ENCODE peak calls at places on chromosomes 4 and X, in eight cellular contexts. N is mesothelial cell of epicardium, U is AG09319, C is H9, B is cardiac muscle cell, K is spleen, Q is GM23338, M is keratinocyte. A is an unnamed sample.

GRCh38 chrX:72053508-72053907 is 78.2 kb downstream of the RTL5 start:
- DNase-seq in N (no peak), U (no peak), C (no peak), B (no peak), K (no peak), Q (no peak), M (no peak), A (no peak)

GRCh38 chrX:56802921-56803848 is 74.1 kb downstream of the NBDY start:
- DNase-seq in N (peak), U (peak), C (peak), B (peak), K (peak), Q (peak), M (no peak), A (peak)

GRCh38 chrX:70508296-70508911 is 63.8 kb downstream of the DLG3 start:
- DNase-seq in N (no peak), U (no peak), C (peak), B (peak), K (no peak), Q (no peak), M (no peak), A (no peak)

GRCh38 chr4:23033796-23034195 is 341.1 kb downstream of the GBA3 start:
- DNase-seq in N (no peak), U (no peak), C (no peak), B (no peak), K (no peak), Q (peak), M (no peak), A (no peak)

GRCh38 chr4:101282076-101282844 is 65.1 kb downstream of the PPP3CA start:
- DNase-seq in N (no peak), U (no peak), C (peak), B (no peak), K (no peak), Q (peak), M (no peak), A (no peak)

GRCh38 chr4:145782756-145783155 is 102.8 kb downstream of the C4orf51 start:
- DNase-seq in N (no peak), U (no peak), C (no peak), B (no peak), K (no peak), Q (no peak), M (no peak), A (no peak)

GRCh38 chr4:76803522-76803921 is 94.4 kb downstream of the SOWAHB start:
- DNase-seq in N (no peak), U (peak), C (no peak), B (peak), K (no peak), Q (no peak), M (peak), A (no peak)

GRCh38 chr4:700587-701264 is 4.9 kb upstream of the PCGF3 start:
- DNase-seq in N (no peak), U (no peak), C (no peak), B (no peak), K (peak), Q (peak), M (no peak), A (no peak)

GRCh38 chr4:152771736-152772533 is 7.6 kb downstream of the TIGD4 start:
- DNase-seq in N (no peak), U (no peak), C (no peak), B (no peak), K (no peak), Q (no peak), M (no peak), A (no peak)

GRCh38 chr4:165053645-165054044 is at the start of gene TRIM75:
- DNase-seq in N (no peak), U (no peak), C (no peak), B (no peak), K (no peak), Q (no peak), M (no peak), A (no peak)

GRCh38 chr4:100981447-100982204 is 365.7 kb downstream of the PPP3CA start:
- DNase-seq in N (no peak), U (no peak), C (no peak), B (peak), K (peak), Q (no peak), M (no peak), A (no peak)

GRCh38 chrX:39681885-39682284 is 415.9 kb downstream of the BCOR start:
- DNase-seq in N (no peak), U (no peak), C (no peak), B (no peak), K (no peak), Q (no peak), M (no peak), A (no peak)

DNA sequence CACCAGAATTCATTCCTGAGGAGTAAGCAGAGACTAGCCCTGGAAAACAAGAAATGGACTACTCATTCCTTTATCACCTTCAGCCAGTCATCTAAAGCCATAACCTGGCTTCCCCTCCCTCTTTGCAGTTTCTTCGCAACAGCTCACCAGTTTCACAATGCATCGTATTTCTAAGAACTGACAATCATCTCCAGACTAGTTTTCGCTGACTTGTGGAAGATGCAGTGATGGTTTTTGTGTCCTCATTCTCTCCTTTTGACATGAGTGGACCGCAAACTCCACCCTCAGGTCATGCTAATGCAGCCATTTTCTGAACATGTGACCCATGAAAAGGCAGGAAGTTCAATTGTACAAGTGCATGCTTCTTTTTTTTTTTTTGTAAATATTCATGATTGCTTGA is 1203.5 kb downstream of the PCDH7 start:
- DNase-seq in N (no peak), U (no peak), C (no peak), B (no peak), K (no peak), Q (no peak), M (no peak), A (no peak)
- TF ChIP-seq CTCF in N (no peak), U (no peak), C (no peak), B (no peak), K (no peak), Q (no peak), M (no peak), A (no peak)

DNA sequence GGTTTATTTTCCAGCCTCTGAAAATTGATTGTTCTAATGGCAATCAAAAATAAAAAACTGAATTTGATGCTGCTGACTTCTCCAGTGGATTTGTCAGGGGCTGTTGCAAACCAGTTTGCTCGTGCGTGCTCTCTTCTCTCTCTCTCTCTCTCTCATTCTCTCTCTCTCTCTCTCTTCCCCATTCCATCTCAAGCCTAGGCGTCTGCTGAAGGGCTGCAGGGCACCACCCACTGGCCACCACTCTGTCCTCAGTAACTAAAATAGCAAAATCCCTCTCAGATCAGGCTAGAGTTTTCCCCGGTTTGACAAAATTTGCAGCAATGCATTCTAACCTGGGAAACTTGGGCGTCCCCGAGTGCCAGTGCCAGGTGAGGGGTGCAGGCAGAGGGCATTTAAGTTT is 19.4 kb downstream of the NKX6-1 start:
- DNase-seq in N (no peak), U (no peak), C (peak), B (no peak), K (no peak), Q (peak), M (no peak), A (no peak)
- TF ChIP-seq CTCF in N (no peak), U (no peak), C (no peak), B (no peak), K (no peak), Q (peak), M (no peak), A (no peak)

DNA sequence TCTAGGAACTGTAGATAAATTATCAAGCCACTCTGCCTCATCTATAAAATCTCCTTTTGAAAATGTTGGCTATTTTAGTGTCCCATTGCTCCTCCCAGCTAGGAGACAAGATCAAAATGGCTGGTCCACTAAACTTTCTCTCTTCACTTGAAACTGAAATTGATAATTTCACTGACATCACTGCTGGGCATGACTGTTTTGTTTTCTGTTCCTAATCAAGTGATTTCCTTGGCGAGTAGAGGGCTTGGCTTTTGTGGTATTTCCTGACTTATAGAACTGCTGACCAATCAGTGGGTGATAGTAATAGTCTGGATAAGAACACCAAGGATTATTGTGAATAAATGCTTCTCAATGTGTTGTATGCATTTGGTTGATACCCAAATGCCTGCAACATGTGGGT is 2152.9 kb downstream of the ARAP2 start:
- DNase-seq in N (no peak), U (no peak), C (no peak), B (peak), K (no peak), Q (no peak), M (no peak), A (no peak)
- TF ChIP-seq CTCF in N (no peak), U (no peak), C (no peak), B (no peak), K (no peak), Q (no peak), M (no peak), A (no peak)

GRCh38 chr4:112947616-112948015 is 101.8 kb upstream of the ANK2 start:
- DNase-seq in N (no peak), U (no peak), C (no peak), B (no peak), K (no peak), Q (no peak), M (no peak), A (no peak)

GRCh38 chr4:112940364-112940763 is 109.1 kb upstream of the ANK2 start:
- DNase-seq in N (no peak), U (no peak), C (no peak), B (no peak), K (no peak), Q (no peak), M (no peak), A (no peak)

GRCh38 chr4:112942077-112942476 is 107.4 kb upstream of the ANK2 start:
- DNase-seq in N (no peak), U (no peak), C (no peak), B (no peak), K (no peak), Q (peak), M (no peak), A (no peak)

GRCh38 chr4:112946127-112946526 is 103.3 kb upstream of the ANK2 start:
- DNase-seq in N (no peak), U (no peak), C (peak), B (no peak), K (no peak), Q (no peak), M (no peak), A (no peak)

GRCh38 chr4:112944006-112944405 is 105.4 kb upstream of the ANK2 start:
- DNase-seq in N (no peak), U (no peak), C (no peak), B (no peak), K (no peak), Q (no peak), M (no peak), A (no peak)
- TF ChIP-seq CTCF in N (no peak), U (no peak), C (no peak), B (no peak), K (no peak), Q (no peak), M (no peak), A (no peak)

GRCh38 chr4:187995322-187996207 is at the start of gene ZFP42:
- DNase-seq in N (no peak), U (no peak), C (peak), B (peak), K (no peak), Q (peak), M (no peak), A (no peak)

GRCh38 chr4:187999406-187999932 is 3.9 kb downstream of the ZFP42 start:
- DNase-seq in N (no peak), U (no peak), C (no peak), B (no peak), K (no peak), Q (no peak), M (no peak), A (no peak)

GRCh38 chr4:187996502-187997177 is 1.1 kb downstream of the ZFP42 start:
- DNase-seq in N (peak), U (no peak), C (peak), B (peak), K (no peak), Q (peak), M (no peak), A (no peak)

GRCh38 chr4:187992971-187993370 is 2.6 kb upstream of the ZFP42 start:
- DNase-seq in N (no peak), U (no peak), C (peak), B (no peak), K (no peak), Q (peak), M (no peak), A (no peak)

GRCh38 chr4:187993827-187994226 is 1.7 kb upstream of the ZFP42 start:
- DNase-seq in N (no peak), U (no peak), C (peak), B (peak), K (no peak), Q (peak), M (no peak), A (no peak)
- TF ChIP-seq CTCF in N (no peak), U (peak), C (peak), B (peak), K (no peak), Q (peak), M (peak), A (peak)

DNA sequence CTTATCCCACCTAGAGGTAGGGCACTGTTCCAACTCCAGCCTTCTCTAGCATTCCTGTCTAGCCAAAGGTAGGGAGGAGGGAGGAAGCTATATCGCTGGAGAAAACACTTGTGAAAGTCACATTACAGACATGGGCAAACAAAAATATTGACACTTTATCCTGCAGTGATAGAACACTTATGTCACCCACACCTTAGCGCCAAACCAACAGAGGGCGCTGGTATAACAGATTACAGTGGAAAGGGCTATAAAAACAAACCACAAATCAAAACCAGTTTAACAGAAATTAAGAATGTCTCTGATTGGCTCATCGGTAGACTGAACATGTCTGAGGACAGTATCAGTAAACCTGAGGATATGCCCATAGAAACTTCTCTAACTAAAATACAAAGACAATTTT is 451.3 kb downstream of the TLL1 start:
- DNase-seq in N (no peak), U (no peak), C (peak), B (peak), K (no peak), Q (peak), M (no peak), A (no peak)
- TF ChIP-seq CTCF in N (no peak), U (no peak), C (peak), B (peak), K (no peak), Q (peak), M (peak), A (peak)

GRCh38 chr4:129336457-129336856 is 240.5 kb downstream of the C4orf33 start:
- DNase-seq in N (no peak), U (no peak), C (no peak), B (no peak), K (no peak), Q (peak), M (no peak), A (no peak)

DNA sequence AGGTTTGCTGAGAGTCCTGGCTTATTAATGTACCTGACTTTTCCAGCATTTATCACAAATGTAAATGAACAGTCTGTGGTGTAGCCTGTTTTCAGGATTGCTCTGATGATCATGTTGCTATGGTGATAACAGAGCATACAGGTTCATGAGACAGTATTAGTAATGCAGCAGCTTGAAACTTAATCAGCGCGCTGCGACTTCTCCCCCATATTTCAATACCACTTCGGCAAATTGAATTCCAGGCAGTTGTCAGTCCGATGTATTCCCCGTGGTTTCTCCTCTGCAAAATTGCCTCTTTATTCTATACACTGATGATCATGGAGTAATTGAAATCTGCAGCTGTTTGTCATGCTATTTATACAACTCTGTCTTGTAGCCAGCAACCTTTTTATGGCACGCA is 239.3 kb downstream of the C4orf33 start:
- DNase-seq in N (no peak), U (no peak), C (no peak), B (no peak), K (no peak), Q (no peak), M (no peak), A (no peak)
- TF ChIP-seq CTCF in N (no peak), U (no peak), C (no peak), B (no peak), K (no peak), Q (no peak), M (no peak), A (no peak)

GRCh38 chrX:128106630-128107029 is 54.4 kb upstream of the ACTRT1 start:
- DNase-seq in N (no peak), U (no peak), C (peak), B (no peak), K (no peak), Q (peak), M (no peak), A (no peak)
- TF ChIP-seq CTCF in N (no peak), U (no peak), C (peak), B (no peak), K (no peak), Q (peak), M (peak), A (peak)

GRCh38 chrX:107467271-107467670 is 17.8 kb downstream of the FRMPD3 start:
- DNase-seq in N (no peak), U (no peak), C (no peak), B (no peak), K (no peak), Q (no peak), M (no peak), A (no peak)

GRCh38 chrX:107470198-107470597 is 20.7 kb downstream of the FRMPD3 start:
- DNase-seq in N (no peak), U (no peak), C (no peak), B (no peak), K (no peak), Q (no peak), M (no peak), A (no peak)

GRCh38 chrX:107465932-107466620 is 16.6 kb downstream of the FRMPD3 start:
- DNase-seq in N (no peak), U (no peak), C (no peak), B (no peak), K (no peak), Q (no peak), M (no peak), A (no peak)

DNA sequence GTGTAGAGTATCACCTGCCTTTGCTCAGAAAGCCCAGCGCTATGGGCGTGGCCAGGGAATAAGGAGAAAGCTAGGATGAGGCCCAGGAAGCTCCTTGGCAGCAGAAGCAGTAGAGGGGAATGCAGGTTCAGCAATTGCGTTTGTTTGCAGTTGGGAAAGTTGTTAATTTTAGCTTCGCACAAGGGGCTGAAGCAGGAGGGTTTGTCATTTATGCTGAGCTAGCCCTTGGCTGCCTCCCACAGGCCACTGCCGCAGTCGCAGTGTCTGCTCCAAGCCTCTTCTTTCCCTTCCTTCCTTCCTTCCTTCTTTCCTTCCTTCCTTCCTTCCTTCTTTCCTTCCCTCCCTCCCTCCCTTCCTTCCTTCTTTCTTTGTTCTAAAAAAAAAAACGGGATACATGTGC is 21.5 kb downstream of the FRMPD3 start:
- DNase-seq in N (no peak), U (no peak), C (peak), B (no peak), K (no peak), Q (peak), M (no peak), A (no peak)
- TF ChIP-seq CTCF in N (no peak), U (no peak), C (peak), B (no peak), K (no peak), Q (peak), M (peak), A (no peak)